ENCODE peak calls at places on chromosome 13, in ten cellular contexts. F is IMR-90; I is tibial artery; T is cardiac fibroblast; G is WERI-Rb-1; H is CD8-positive, alpha-beta T cell; V is psoas muscle; C is cardiac muscle cell; K is mucosa of descending colon; S is PC-9. P is an unnamed sample.

GRCh38 chr13:99320693-99321481 is 13.7 kb upstream of the GPR183 start:
- DNase-seq in H (no peak), C (no peak), T (peak), G (no peak), F (peak), V (no peak), K (no peak), I (no peak), S (peak), P (no peak)

GRCh38 chr13:40152145-40152544 is 496.7 kb downstream of the COG6 start:
- DNase-seq in T (peak), S (no peak), H (no peak), V (no peak), I (no peak), F (peak), C (no peak), G (no peak), K (no peak), P (no peak)

GRCh38 chr13:102642475-102642874 is 45.7 kb downstream of the TPP2 start:
- DNase-seq in F (no peak), H (no peak), V (peak), I (peak), G (peak), T (no peak), C (no peak), K (peak), S (no peak), P (peak)

GRCh38 chr13:71730267-71730666 is 136.7 kb downstream of the DACH1 start:
- DNase-seq in V (no peak), T (no peak), F (no peak), S (peak), I (no peak), G (no peak), K (no peak), C (no peak), H (no peak), P (no peak)

GRCh38 chr13:97702614-97703013 is 250.9 kb upstream of the IPO5 start:
- DNase-seq in F (no peak), K (no peak), C (no peak), G (no peak), S (peak), I (no peak), V (no peak), T (no peak), H (no peak), P (no peak)

GRCh38 chr13:88592105-88592504 is 920.9 kb downstream of the SLITRK5 start:
- DNase-seq in G (no peak), C (no peak), T (no peak), F (no peak), K (no peak), H (no peak), S (no peak), V (no peak), I (no peak), P (no peak)

GRCh38 chr13:52862358-52863206 is 14.1 kb upstream of the PCDH8 start:
- DNase-seq in K (peak), T (no peak), C (peak), I (no peak), H (no peak), G (no peak), F (no peak), S (no peak), V (no peak), P (peak)

GRCh38 chr13:114129649-114130062 is 2.8 kb downstream of the RASA3 start:
- DNase-seq in C (no peak), G (no peak), K (no peak), S (no peak), H (no peak), I (no peak), T (peak), F (no peak), V (no peak), P (no peak)

GRCh38 chr13:40706439-40706838 is 40.0 kb upstream of the FOXO1 start:
- DNase-seq in F (no peak), K (no peak), I (no peak), V (no peak), S (no peak), G (no peak), H (no peak), T (no peak), C (no peak), P (no peak)

GRCh38 chr13:51818771-51819511 is 15.0 kb upstream of the DHRS12 start:
- DNase-seq in K (no peak), F (peak), S (no peak), I (peak), G (no peak), H (no peak), C (no peak), V (peak), T (peak), P (no peak)

GRCh38 chr13:77388944-77389616 is 62.2 kb upstream of the MYCBP2 start:
- DNase-seq in V (no peak), I (no peak), G (no peak), C (no peak), T (no peak), K (no peak), H (no peak), S (no peak), F (no peak), P (no peak)

GRCh38 chr13:26721251-26721939 is 39.2 kb downstream of the GPR12 start:
- DNase-seq in C (no peak), H (peak), I (no peak), K (peak), F (no peak), S (no peak), T (no peak), G (peak), V (peak), P (no peak)
- H3K4me3 ChIP-seq in C (no peak), H (peak), I (no peak), K (no peak), F (no peak), S (no peak), T (no peak), G (no peak), V (no peak), P (no peak)

GRCh38 chr13:44078806-44079378 is 199.2 kb downstream of the LACC1 start:
- DNase-seq in V (no peak), K (no peak), G (no peak), H (no peak), S (no peak), C (no peak), I (no peak), T (no peak), F (no peak), P (no peak)

GRCh38 chr13:44084146-44084545 is 204.4 kb downstream of the LACC1 start:
- DNase-seq in G (no peak), F (no peak), S (no peak), V (no peak), C (no peak), T (no peak), I (no peak), K (no peak), H (no peak), P (no peak)

GRCh38 chr13:44075113-44075512 is 195.4 kb downstream of the LACC1 start:
- DNase-seq in K (no peak), F (no peak), T (no peak), I (no peak), V (no peak), S (no peak), C (no peak), H (no peak), G (no peak), P (no peak)

GRCh38 chr13:44079413-44080205 is 199.9 kb downstream of the LACC1 start:
- DNase-seq in V (no peak), G (no peak), I (no peak), K (no peak), F (no peak), T (no peak), H (no peak), S (no peak), C (no peak), P (no peak)
- H3K4me3 ChIP-seq in V (no peak), G (no peak), I (no peak), K (no peak), F (no peak), T (no peak), H (no peak), S (no peak), C (no peak), P (no peak)

DNA sequence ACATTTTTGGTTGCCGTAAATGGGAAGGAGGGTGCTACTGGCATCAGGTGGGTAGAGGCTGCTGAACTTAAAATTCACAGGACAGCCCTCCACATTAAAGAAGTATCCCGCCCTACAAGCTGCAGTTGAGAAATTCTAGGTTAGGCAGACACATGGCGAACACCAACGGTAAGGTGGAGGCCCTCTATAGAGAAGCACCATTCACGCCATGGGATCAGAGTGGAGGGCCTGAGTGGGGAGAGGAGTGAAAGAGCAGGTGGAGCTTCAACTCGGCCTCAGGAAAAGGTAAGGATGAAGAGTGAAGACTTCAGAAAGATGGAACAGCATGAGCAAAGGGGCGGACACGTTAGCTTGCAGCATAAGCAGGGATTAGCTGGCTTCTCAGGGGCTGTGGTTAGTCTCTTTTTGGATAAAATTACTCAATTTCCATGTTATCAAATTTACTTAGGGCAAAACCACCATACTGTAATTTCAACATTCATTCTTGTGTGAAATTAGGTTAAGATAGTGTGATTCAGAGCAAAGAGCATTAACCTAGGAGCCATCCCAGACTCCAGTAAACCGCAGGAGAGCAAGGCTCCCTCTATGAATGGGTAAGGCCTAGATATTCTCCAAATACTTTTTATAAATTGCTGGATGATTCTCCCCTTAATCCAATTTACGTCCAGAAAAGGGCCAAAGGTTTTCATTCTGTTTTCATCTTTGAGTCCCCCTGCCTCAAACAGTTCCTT is 1.2 kb downstream of the EEF1AKMT1 start:
- DNase-seq in C (no peak), T (no peak), I (no peak), V (no peak), F (peak), K (no peak), H (no peak), G (peak), S (no peak), P (no peak)
- H3K4me3 ChIP-seq in C (peak), T (peak), I (peak), V (peak), F (peak), K (no peak), H (peak), G (peak), S (peak), P (no peak)

GRCh38 chr13:27960362-27961226 is 8.5 kb downstream of the CDX2 start:
- DNase-seq in S (peak), G (peak), F (no peak), H (no peak), K (peak), I (no peak), V (peak), T (peak), C (peak), P (no peak)
- H3K4me3 ChIP-seq in S (peak), G (peak), F (no peak), H (peak), K (no peak), I (peak), V (peak), T (no peak), C (peak), P (no peak)

DNA sequence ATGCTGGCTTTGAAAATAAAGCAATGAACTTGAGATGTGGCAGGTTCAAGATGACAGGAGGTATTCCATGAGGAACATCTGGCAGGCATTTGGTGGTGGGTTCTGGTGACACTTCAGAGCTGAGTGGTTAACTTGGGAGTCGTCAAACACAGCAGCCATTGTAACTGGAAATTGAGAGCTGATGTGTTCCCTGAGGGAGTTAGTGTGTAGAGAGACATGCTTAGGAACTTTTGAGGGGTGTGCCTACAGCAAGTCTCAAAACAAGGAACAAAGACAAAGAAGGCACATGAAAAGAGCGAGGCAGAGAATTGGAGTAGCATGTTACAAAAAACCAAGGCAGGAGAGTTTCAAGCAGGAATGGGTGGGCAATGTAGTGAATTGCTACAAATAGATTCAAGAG is 53.9 kb upstream of the KL start:
- DNase-seq in I (no peak), F (no peak), K (no peak), T (no peak), G (no peak), H (no peak), S (no peak), C (no peak), V (no peak), P (no peak)
- H3K4me3 ChIP-seq in I (no peak), F (no peak), K (no peak), T (no peak), G (no peak), H (no peak), S (no peak), C (no peak), V (no peak), P (no peak)

GRCh38 chr13:106919638-106920037 is 351.7 kb upstream of the ARGLU1 start:
- DNase-seq in T (peak), I (no peak), C (no peak), F (no peak), V (peak), G (no peak), K (no peak), H (no peak), S (no peak), P (peak)
- H3K4me3 ChIP-seq in T (no peak), I (no peak), C (no peak), F (no peak), V (no peak), G (no peak), K (no peak), H (no peak), S (no peak), P (no peak)

DNA sequence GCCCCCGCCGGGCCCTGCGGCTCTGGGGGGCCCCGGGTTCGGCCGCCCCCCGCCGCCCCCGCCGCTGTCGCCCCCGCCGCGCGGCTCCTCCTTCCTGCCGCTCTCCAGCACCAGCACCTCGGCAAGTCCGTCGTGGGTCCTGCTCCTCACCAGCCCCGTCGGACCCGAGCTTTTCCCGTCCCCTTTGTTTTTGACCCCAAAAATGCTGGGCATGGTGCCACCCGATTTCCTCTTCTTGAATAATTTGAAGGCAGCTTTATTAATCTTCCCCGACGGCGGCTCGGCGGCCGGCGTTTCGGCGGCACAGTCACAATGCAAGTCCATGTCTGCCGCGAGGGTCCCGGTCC is 945 bp downstream of the AMER2 start:
- DNase-seq in H (no peak), S (no peak), V (no peak), K (no peak), I (no peak), T (no peak), F (no peak), C (no peak), G (no peak), P (no peak)
- H3K4me3 ChIP-seq in H (no peak), S (no peak), V (peak), K (no peak), I (no peak), T (peak), F (peak), C (peak), G (peak), P (no peak)

DNA sequence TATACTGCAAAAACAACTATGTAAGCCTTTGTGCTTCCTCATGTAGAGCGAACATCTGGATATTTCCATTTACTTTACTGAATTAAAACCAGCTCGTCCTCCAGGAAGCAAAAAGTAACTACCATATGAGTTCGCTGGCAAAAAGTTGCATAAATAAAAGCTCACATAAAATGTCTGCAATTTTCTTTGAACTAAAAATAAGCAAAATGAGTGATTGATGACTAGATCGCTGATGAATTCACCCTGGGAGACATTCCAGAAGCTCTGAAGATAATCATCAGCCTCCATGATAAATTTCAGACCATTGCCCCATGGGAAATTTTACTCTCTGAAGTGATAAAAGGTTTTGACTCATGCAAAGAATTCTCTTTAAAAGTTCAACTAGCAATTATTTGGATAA is 67.4 kb upstream of the SACS start:
- DNase-seq in V (no peak), I (no peak), S (no peak), F (peak), C (no peak), K (no peak), G (no peak), T (peak), H (no peak), P (no peak)
- H3K4me3 ChIP-seq in V (no peak), I (no peak), S (no peak), F (no peak), C (no peak), K (no peak), G (no peak), T (no peak), H (no peak), P (no peak)

GRCh38 chr13:50131998-50132936 is 117.0 kb downstream of the KCNRG start:
- DNase-seq in T (no peak), S (no peak), H (no peak), F (no peak), G (no peak), V (no peak), C (peak), I (no peak), K (no peak), P (no peak)
- H3K4me3 ChIP-seq in T (no peak), S (no peak), H (no peak), F (no peak), G (no peak), V (no peak), C (peak), I (no peak), K (no peak), P (no peak)

DNA sequence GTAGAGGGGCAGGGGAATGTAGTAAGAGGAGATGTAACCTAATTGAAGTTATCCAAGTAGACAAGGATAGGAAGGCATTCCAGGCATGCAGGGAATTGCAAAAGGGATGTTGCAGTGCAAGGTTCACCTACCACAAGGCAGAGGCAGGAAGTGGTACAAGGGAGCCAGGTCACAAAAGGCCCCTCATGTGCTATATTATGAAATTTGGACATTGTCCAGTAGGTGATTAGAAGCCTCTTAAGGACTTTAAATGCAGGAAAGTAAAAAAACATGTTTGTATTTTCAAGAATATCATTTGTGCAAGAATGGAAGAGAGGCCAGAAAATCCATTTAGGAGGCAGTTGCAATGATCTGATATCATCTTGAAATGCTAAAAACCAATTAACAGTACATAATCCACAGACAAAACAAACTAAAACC is 111.4 kb downstream of the FRY start:
- DNase-seq in I (no peak), S (peak), F (peak), H (no peak), C (peak), V (no peak), K (no peak), G (no peak), T (peak), P (peak)
- H3K4me3 ChIP-seq in I (no peak), S (no peak), F (no peak), H (no peak), C (no peak), V (no peak), K (no peak), G (no peak), T (no peak), P (no peak)

P was measured in adrenal gland.